ENCODE peak calls at places on chromosomes 2 and 18, in eight cellular contexts. A, H, W, E, Y, T, Z and M are unnamed samples.

GRCh38 chr2:47074691-47075090 is 80.4 kb downstream of the STPG4 start:
- DNase-seq in E (no peak), A (no peak), T (no peak), Z (no peak), Y (no peak), H (no peak), W (no peak), M (no peak)

GRCh38 chr2:184765048-184765881 is 166.9 kb downstream of the ZNF804A start:
- DNase-seq in T (no peak), Z (peak; percentile 3), A (no peak), E (no peak), H (no peak), Y (no peak), W (no peak), M (peak; percentile 20)

GRCh38 chr2:227414846-227415245 is 27.1 kb upstream of the SCYGR1 start:
- DNase-seq in W (peak; percentile 66), Y (no peak), Z (no peak), E (no peak), H (no peak), A (no peak), T (no peak), M (no peak)

GRCh38 chr2:42804338-42804737 is 12.0 kb upstream of the HAAO start:
- DNase-seq in Z (no peak), A (no peak), T (no peak), W (peak; percentile 65), Y (no peak), H (no peak), E (no peak), M (no peak)

GRCh38 chr2:1634681-1635341 is 109.5 kb downstream of the PXDN start:
- DNase-seq in T (no peak), W (no peak), Y (no peak), A (no peak), E (no peak), Z (no peak), H (no peak), M (no peak)

GRCh38 chr18:53534695-53535094 is 689.8 kb downstream of the MBD2 start:
- DNase-seq in A (no peak), E (no peak), Z (no peak), H (no peak), Y (peak; percentile 43), W (no peak), T (no peak), M (no peak)

GRCh38 chr18:23209031-23209430 is 73.7 kb downstream of the CABLES1 start:
- DNase-seq in H (no peak), A (no peak), W (peak; percentile 61), E (no peak), T (no peak), Z (no peak), Y (no peak), M (no peak)

GRCh38 chr2:39061280-39061679 is 59.6 kb downstream of the SOS1 start:
- DNase-seq in E (no peak), A (no peak), Z (no peak), Y (no peak), H (no peak), W (no peak), T (no peak), M (no peak)

GRCh38 chr2:190649035-190649797 is at the start of gene NAB1:
- DNase-seq in W (peak; percentile 44), T (peak; percentile 51), Y (peak; percentile 60), E (peak; percentile 74), A (peak; percentile 82), H (peak; percentile 89), Z (peak; percentile 72), M (peak; percentile 75)

GRCh38 chr2:38751043-38751846 is at the start of gene SRSF7:
- DNase-seq in A (peak; percentile 99), W (peak; percentile 99), E (peak; percentile 99), T (peak; percentile 99), Z (peak; percentile 100), H (peak; percentile 98), Y (peak; percentile 96), M (peak; percentile 98)

GRCh38 chr2:75539955-75540716 is 20.6 kb downstream of the EVA1A start:
- DNase-seq in W (no peak), Y (no peak), H (no peak), T (no peak), E (no peak), Z (no peak), A (no peak), M (no peak)

GRCh38 chr2:124316133-124316532 is 291.0 kb downstream of the CNTNAP5 start:
- DNase-seq in T (no peak), W (no peak), H (no peak), Y (no peak), Z (no peak), A (no peak), E (no peak), M (no peak)

GRCh38 chr2:98912221-98912851 is 23.7 kb downstream of the CRACDL start:
- DNase-seq in T (no peak), H (peak; percentile 66), A (peak; percentile 62), E (no peak), Z (no peak), Y (no peak), W (peak; percentile 89), M (no peak)

GRCh38 chr2:162890690-162891311 is 52.2 kb upstream of the KCNH7 start:
- DNase-seq in W (peak; percentile 40), T (peak; percentile 48), H (no peak), Z (peak; percentile 66), E (peak; percentile 74), A (no peak), Y (no peak), M (no peak)

GRCh38 chr2:44922776-44923175 is 18.7 kb upstream of the SIX3 start:
- DNase-seq in T (no peak), E (no peak), A (no peak), H (no peak), Y (no peak), W (no peak), Z (no peak), M (no peak)
- H3K4me3 ChIP-seq in T (no peak overlapping the region), E (no peak overlapping the region), A (no peak overlapping the region), H (no peak overlapping the region), Y (no peak overlapping the region), W (no peak overlapping the region), Z (no peak overlapping the region), M (no peak overlapping the region)

DNA sequence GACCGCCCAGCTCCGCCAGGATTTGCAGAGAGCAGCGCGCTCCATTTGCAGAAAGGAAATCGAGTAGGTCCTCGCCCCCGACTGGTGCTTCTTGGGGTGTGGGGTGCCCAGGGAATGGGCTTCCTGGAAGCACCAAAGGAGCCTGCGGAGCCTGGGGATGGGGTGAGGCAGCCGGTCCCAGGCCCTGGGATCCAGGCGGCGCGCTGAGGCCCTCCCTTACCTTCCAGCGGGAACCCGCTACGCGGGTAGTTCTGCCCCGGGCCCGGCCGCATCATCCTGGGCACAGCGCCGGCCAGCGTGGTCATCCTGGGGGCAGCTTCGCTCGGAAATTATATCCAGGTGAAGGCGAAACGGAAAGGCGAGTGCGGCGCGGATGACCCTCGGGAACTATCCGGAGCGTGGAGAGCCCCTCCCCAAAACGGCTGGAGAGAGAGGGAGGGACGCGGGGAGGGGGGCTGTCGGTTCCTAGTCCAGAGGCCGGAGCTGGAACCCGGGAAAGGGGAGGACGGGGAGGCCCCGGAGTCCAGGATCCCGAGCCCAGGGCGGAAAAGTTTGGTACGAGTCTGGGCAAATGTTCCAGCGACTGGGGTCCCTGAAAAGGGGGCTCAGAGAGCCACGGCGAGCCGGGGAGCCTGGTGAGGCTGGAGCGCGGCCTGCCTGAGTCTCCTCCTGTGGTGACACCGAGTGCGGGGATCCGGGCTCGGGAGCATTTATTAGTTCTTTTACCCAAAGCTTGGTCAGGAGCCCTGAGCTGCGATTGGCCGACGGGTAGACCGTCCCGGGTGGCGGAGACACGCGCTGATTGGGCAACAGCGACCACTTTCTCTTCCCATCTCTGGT is at the start of gene PAX3:
- DNase-seq in H (peak; percentile 48), A (no peak), W (no peak), Y (no peak), Z (peak; percentile 73), E (peak; percentile 61), T (no peak), M (no peak)
- H3K4me3 ChIP-seq in H (peak within 1 kb of the TSS; percentile 21), A (peak within 1 kb of the TSS; percentile 54), W (no peak within 1 kb of the TSS), Y (peak within 1 kb of the TSS; percentile 47), Z (peak within 1 kb of the TSS; percentile 53), E (peak within 1 kb of the TSS; percentile 43), T (peak within 1 kb of the TSS; percentile 32), M (no peak within 1 kb of the TSS)

GRCh38 chr2:104340162-104340561 is 513.8 kb upstream of the POU3F3 start:
- DNase-seq in E (no peak), W (no peak), A (no peak), H (no peak), Z (no peak), Y (no peak), T (no peak), M (no peak)
- H3K4me3 ChIP-seq in E (no peak overlapping the region), W (no peak overlapping the region), A (no peak overlapping the region), H (no peak overlapping the region), Z (no peak overlapping the region), Y (no peak overlapping the region), T (no peak overlapping the region), M (no peak overlapping the region)

GRCh38 chr18:2982452-2983172 is 30.3 kb downstream of the LPIN2 start:
- DNase-seq in H (no peak), E (no peak), A (no peak), Z (peak; percentile 56), T (no peak), Y (no peak), W (no peak), M (no peak)

GRCh38 chr18:2983296-2983695 is 29.6 kb downstream of the LPIN2 start:
- DNase-seq in Z (no peak), T (no peak), Y (no peak), W (no peak), A (no peak), E (no peak), H (no peak), M (no peak)

GRCh38 chr18:2979871-2980606 is 32.9 kb downstream of the LPIN2 start:
- DNase-seq in E (no peak), A (no peak), Z (no peak), W (no peak), Y (no peak), H (peak; percentile 37), T (no peak), M (peak; percentile 56)

GRCh38 chr18:2980607-2980923 is 32.4 kb downstream of the LPIN2 start:
- DNase-seq in H (no peak), Y (no peak), W (no peak), A (no peak), T (no peak), E (no peak), Z (no peak), M (no peak)

GRCh38 chr18:2981212-2981728 is 31.7 kb downstream of the LPIN2 start:
- DNase-seq in T (no peak), E (no peak), W (peak; percentile 95), H (no peak), A (no peak), Y (no peak), Z (no peak), M (no peak)
- H3K4me3 ChIP-seq in T (no peak overlapping the region), E (no peak overlapping the region), W (no peak overlapping the region), H (no peak overlapping the region), A (peak overlapping the region; percentile 16), Y (no peak overlapping the region), Z (peak overlapping the region; percentile 5), M (peak overlapping the region; percentile 17)